ENCODE peak calls at places on chromosomes 3 and 15, in seven cellular contexts. X is tibial nerve; E is NCI-H524; F is activated CD4-positive, alpha-beta T cell treated with anti-CD3 and anti-CD28 coated beads, Interleukin-2, amount 10 ng/mL, durations not matched to agents 24 days and 14 days; L is T-helper 17 cell; Y is AG08395; K is NCI-H1417. Q is an unnamed sample.
A peak's percentile ranks its signal among the peaks of the same experiment; 100 is the strongest.

GRCh38 chr15:56981160-56981559 is 62.7 kb downstream of the TCF12 start:
- DNase-seq in X (no peak), E (no peak), F (no peak), L (no peak), Y (no peak), K (no peak), Q (no peak)

GRCh38 chr3:39485547-39485946 is 18.1 kb downstream of the MOBP start:
- DNase-seq in X (no peak), E (no peak), F (no peak), L (no peak), Y (no peak), K (no peak), Q (no peak)

GRCh38 chr3:49469037-49469875 is 811 bp upstream of the DAG1 start:
- DNase-seq in X (peak; percentile 54), E (no peak), F (no peak), L (no peak), Y (peak; percentile 84), K (peak; percentile 4), Q (no peak)

GRCh38 chr15:61091229-61091628 is 137.9 kb downstream of the RORA start:
- DNase-seq in X (no peak), E (no peak), F (no peak), L (no peak), Y (no peak), K (no peak), Q (no peak)

GRCh38 chr3:114538211-114538610 is 244.4 kb downstream of the TIGIT start:
- DNase-seq in X (no peak), E (no peak), F (no peak), L (no peak), Y (no peak), K (no peak), Q (no peak)

GRCh38 chr15:84725001-84725491 is 9.1 kb upstream of the SEC11A start:
- DNase-seq in X (no peak), E (no peak), F (peak; percentile 80), L (no peak), Y (peak; percentile 40), K (no peak), Q (no peak)

GRCh38 chr3:57434041-57434440 is 110.1 kb downstream of the DNAH12 start:
- DNase-seq in X (no peak), E (no peak), F (no peak), L (no peak), Y (peak; percentile 27), K (peak; percentile 11), Q (peak; percentile 58)

GRCh38 chr15:59492389-59493377 is 54.7 kb downstream of the FAM81A start:
- DNase-seq in X (peak; percentile 63), E (peak; percentile 24), F (peak; percentile 85), L (peak; percentile 22), Y (peak; percentile 68), K (peak; percentile 58), Q (peak; percentile 76)

GRCh38 chr3:146746190-146746589 is 141.0 kb upstream of the PLSCR5 start:
- DNase-seq in X (no peak), E (no peak), F (no peak), L (no peak), Y (no peak), K (no peak), Q (no peak)

GRCh38 chr3:142636664-142637063 is 40.5 kb downstream of the PLS1 start:
- DNase-seq in X (no peak), E (no peak), F (no peak), L (no peak), Y (no peak), K (no peak), Q (no peak)

GRCh38 chr3:28799084-28799483 is 450.5 kb upstream of the AZI2 start:
- DNase-seq in X (no peak), E (no peak), F (no peak), L (no peak), Y (no peak), K (no peak), Q (no peak)

GRCh38 chr15:95286911-95287769 is 1043.4 kb upstream of the NR2F2 start:
- DNase-seq in X (no peak), E (no peak), F (no peak), L (no peak), Y (no peak), K (no peak), Q (no peak)